ENCODE peak calls at places on chromosomes 4 and X, in six cellular contexts. J is mesendoderm, Q is H9, H is IMR-90, L is mesenchymal stem cell, T is H1. C is an unnamed sample.

GRCh38 chrX:41858161-41858775 is 65.1 kb downstream of the CASK start:
- DNase-seq in H (no peak), L (no peak), Q (peak), T (no peak), J (peak), C (no peak)

GRCh38 chr4:148779771-148780170 is 337.6 kb upstream of the NR3C2 start:
- DNase-seq in H (no peak), Q (no peak), J (no peak), T (no peak), L (no peak), C (no peak)

GRCh38 chr4:81577392-81577791 is 105.7 kb upstream of the RASGEF1B start:
- DNase-seq in Q (no peak), T (no peak), J (no peak), H (no peak), L (no peak), C (no peak)

GRCh38 chrX:65695849-65696248 is 28.4 kb downstream of the MSN start:
- DNase-seq in T (no peak), L (no peak), J (no peak), Q (no peak), H (no peak), C (no peak)

GRCh38 chrX:41491267-41492004 is 44.3 kb downstream of the NYX start:
- DNase-seq in Q (peak), H (peak), T (no peak), L (peak), J (peak), C (peak)

GRCh38 chr4:153341575-153342090 is 2.9 kb upstream of the MND1 start:
- DNase-seq in Q (no peak), H (peak), J (peak), T (no peak), L (peak), C (no peak)

GRCh38 chr4:56475917-56476316 is 8.5 kb downstream of the SRP72 start:
- DNase-seq in L (no peak), H (no peak), J (no peak), Q (no peak), T (no peak), C (no peak)

GRCh38 chrX:259692-260355 is 21.4 kb upstream of the PLCXD1 start:
- DNase-seq in T (no peak), J (no peak), H (no peak), L (no peak), Q (peak), C (no peak)

GRCh38 chr4:102663073-102663472 is 97.7 kb downstream of the MANBA start:
- DNase-seq in Q (no peak), J (no peak), L (peak), H (peak), T (no peak), C (no peak)

GRCh38 chr4:38574559-38575333 is 89.3 kb upstream of the KLF3 start:
- DNase-seq in H (no peak), L (no peak), Q (no peak), T (no peak), J (no peak), C (no peak)

GRCh38 chrX:71852182-71852581 is 58.5 kb upstream of the NHSL2 start:
- DNase-seq in H (no peak), Q (no peak), T (no peak), J (no peak), L (no peak), C (no peak)

GRCh38 chr4:169312690-169313422 is 42.1 kb upstream of the SH3RF1 start:
- DNase-seq in T (no peak), L (no peak), H (no peak), J (no peak), Q (no peak), C (no peak)

GRCh38 chr4:84482564-84483563 is 16.2 kb downstream of the NKX6-1 start:
- DNase-seq in T (peak), L (no peak), H (no peak), Q (peak), J (peak), C (no peak)

GRCh38 chr4:81465668-81466357 is 5.9 kb downstream of the RASGEF1B start:
- DNase-seq in T (no peak), J (no peak), L (no peak), H (no peak), Q (no peak), C (no peak)

GRCh38 chr4:81199831-81200230 is 15.2 kb downstream of the PRKG2 start:
- DNase-seq in H (no peak), T (no peak), L (no peak), J (no peak), Q (no peak), C (no peak)

GRCh38 chrX:115902995-115903394 is 267.5 kb upstream of the AGTR2 start:
- DNase-seq in H (no peak), T (peak), J (no peak), L (no peak), Q (peak), C (no peak)

GRCh38 chr4:184826315-184827266 is 823 bp upstream of the ACSL1 start:
- DNase-seq in J (no peak), Q (no peak), L (peak), H (peak), T (no peak), C (no peak)

GRCh38 chrX:106246511-106246910 is 78.4 kb downstream of the PWWP3B start:
- DNase-seq in J (no peak), T (no peak), H (no peak), Q (no peak), L (peak), C (no peak)

GRCh38 chrX:48833531-48834138 is 1.8 kb downstream of the PCSK1N start:
- DNase-seq in T (no peak), J (no peak), H (no peak), L (no peak), Q (no peak), C (no peak)

GRCh38 chrX:154378059-154378798 is 866 bp upstream of the EMD start:
- DNase-seq in L (no peak), Q (peak), J (no peak), H (peak), T (no peak), C (no peak)

GRCh38 chr4:2290974-2291704 is 29.2 kb upstream of the MXD4 start:
- DNase-seq in T (peak), Q (no peak), H (no peak), L (no peak), J (no peak), C (no peak)

GRCh38 chrX:10939384-10939783 is 171.7 kb upstream of the HCCS start:
- DNase-seq in T (no peak), L (no peak), Q (no peak), J (no peak), H (peak), C (no peak)

GRCh38 chr4:15425520-15425919 is 2.3 kb upstream of the C1QTNF7 start:
- DNase-seq in T (no peak), H (no peak), Q (no peak), J (no peak), L (no peak), C (no peak)

GRCh38 chr4:26235500-26235899 is 85.3 kb upstream of the RBPJ start:
- DNase-seq in H (peak), Q (no peak), L (peak), J (peak), T (no peak), C (no peak)

GRCh38 chrX:28188526-28188925 is 207.3 kb upstream of the DCAF8L1 start:
- DNase-seq in H (no peak), Q (no peak), T (no peak), J (no peak), L (no peak), C (no peak)

GRCh38 chr4:67746797-67747495 is 7.2 kb downstream of the GNRHR start:
- DNase-seq in Q (no peak), H (peak), J (peak), T (no peak), L (peak), C (peak)

GRCh38 chr4:156475322-156475721 is 496.3 kb downstream of the PDGFC start:
- DNase-seq in Q (no peak), T (no peak), H (peak), L (peak), J (peak), C (no peak)

GRCh38 chr4:87209696-87210095 is 10.7 kb downstream of the KLHL8 start:
- DNase-seq in T (no peak), J (no peak), L (no peak), H (no peak), Q (no peak), C (no peak)

GRCh38 chrX:40087574-40088298 is 10.0 kb downstream of the BCOR start:
- DNase-seq in Q (no peak), L (peak), J (no peak), H (peak), T (no peak), C (no peak)

GRCh38 chr4:106967892-106968291 is 68.2 kb downstream of the DKK2 start:
- DNase-seq in T (no peak), Q (no peak), H (no peak), L (no peak), J (no peak), C (no peak)

GRCh38 chrX:85993539-85994197 is 53.7 kb downstream of the CHM start:
- DNase-seq in H (peak), Q (no peak), L (peak), J (no peak), T (no peak), C (no peak)

GRCh38 chrX:72123471-72124185 is 8.1 kb downstream of the RTL5 start:
- DNase-seq in T (no peak), L (peak), J (peak), H (peak), Q (peak), C (peak)

GRCh38 chrX:31127716-31128115 is 55.9 kb upstream of the FTHL17 start:
- DNase-seq in L (no peak), Q (no peak), J (no peak), T (no peak), H (no peak), C (no peak)

GRCh38 chr4:141427726-141428296 is 207.1 kb downstream of the ZNF330 start:
- DNase-seq in Q (no peak), J (no peak), H (peak), T (no peak), L (no peak), C (no peak)

GRCh38 chrX:132023896-132024386 is 839 bp downstream of the STK26 start:
- DNase-seq in L (peak), H (no peak), T (peak), Q (peak), J (peak), C (peak)
- H3K4ac ChIP-seq in L (no peak), H (no peak), T (peak), Q (no peak), J (peak), C (no peak)

DNA sequence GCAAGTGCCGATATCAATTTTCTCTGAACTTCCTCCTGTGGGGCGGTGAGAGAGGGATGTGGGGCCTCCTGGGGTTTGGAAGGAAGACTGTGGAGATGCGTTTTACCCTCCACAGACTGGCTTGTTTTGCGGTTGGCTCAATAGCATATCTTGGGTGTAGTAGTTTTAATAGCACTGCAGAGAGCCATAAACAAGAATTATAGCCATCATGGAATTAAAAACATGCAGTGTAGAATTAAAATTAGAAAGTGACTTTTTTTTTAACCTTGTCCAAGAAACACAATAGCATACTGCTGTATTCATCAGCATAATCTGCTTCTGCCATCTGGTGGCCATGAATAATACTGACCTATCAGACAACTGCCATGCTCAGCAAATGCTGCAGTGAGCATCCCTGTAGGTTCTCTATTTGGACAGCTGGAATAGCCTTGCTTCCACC is 47.3 kb upstream of the SCML1 start:
- DNase-seq in T (no peak), H (peak), L (peak), J (peak), Q (no peak), C (peak)
- H2BK15ac ChIP-seq in T (no peak), H (no peak), L (no peak), J (no peak), Q (no peak), C (no peak)

DNA sequence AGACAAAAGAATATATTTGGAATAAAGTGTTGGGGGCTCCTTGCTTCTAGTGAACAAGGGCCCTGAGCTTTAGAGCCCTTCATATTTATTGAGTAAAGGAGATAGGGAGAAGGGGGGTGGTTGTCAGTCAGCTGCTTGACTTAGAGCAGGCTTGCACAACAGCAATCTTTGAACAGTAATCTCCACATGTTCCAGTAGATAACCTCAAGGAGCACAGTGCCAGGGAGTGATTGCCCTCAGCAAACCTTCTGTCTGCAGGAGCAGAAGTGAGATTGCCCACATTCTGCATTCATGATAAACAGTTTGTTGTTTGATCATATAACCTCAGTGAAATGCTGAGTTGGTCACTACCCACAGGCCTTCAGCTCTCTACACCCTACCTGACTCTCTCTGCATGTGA is 205.8 kb upstream of the CXCL13 start:
- DNase-seq in H (no peak), T (no peak), Q (no peak), J (no peak), L (no peak), C (no peak)
- H3K23ac ChIP-seq in H (no peak), T (no peak), Q (no peak), J (no peak), L (no peak), C (no peak)

DNA sequence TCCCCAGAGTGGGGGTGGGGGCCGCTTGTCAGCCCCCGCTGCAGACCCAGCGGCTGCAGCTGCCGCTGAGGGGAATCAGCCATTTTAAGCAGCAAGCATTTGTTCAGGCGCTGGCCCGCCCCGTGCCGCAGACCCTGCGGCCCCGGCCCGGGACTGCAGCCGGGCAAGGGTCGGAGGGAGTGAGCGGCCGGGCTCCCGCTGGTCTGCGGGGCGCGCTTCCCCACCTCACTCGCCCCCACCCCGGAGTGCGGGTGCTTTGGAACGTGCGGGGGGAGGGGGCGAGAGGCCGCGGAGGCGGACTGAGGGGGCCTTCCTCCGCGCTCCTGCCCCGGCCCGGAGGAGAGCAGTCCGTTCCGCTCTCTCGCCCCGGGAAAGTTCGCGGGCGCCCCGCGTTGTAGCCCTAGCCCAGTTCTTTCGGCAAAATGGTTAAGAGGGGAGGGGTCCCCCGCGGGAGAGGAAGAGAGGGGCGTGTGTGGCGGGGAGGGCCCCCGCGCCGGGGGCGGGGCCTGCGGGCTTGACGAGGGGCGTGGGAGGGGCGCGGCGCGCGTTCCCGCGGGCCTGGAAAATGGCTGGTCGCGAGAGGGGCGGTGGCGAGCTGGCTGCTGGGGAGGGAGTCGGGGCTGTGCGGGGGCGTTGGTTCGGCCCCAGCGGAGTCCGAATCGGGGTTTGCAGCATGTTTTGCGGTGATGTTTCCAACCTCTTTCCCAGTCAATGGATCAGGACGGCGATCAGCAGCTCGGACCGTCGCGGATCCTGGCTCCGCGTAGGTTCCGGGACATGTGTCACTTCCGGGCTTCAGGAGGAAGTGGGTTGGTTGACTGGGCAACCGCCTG is 914 bp downstream of the ING2 start:
- DNase-seq in H (peak), Q (peak), J (peak), L (peak), T (peak), C (peak)
- H3K4ac ChIP-seq in H (peak), Q (no peak), J (peak), L (peak), T (no peak), C (no peak)

DNA sequence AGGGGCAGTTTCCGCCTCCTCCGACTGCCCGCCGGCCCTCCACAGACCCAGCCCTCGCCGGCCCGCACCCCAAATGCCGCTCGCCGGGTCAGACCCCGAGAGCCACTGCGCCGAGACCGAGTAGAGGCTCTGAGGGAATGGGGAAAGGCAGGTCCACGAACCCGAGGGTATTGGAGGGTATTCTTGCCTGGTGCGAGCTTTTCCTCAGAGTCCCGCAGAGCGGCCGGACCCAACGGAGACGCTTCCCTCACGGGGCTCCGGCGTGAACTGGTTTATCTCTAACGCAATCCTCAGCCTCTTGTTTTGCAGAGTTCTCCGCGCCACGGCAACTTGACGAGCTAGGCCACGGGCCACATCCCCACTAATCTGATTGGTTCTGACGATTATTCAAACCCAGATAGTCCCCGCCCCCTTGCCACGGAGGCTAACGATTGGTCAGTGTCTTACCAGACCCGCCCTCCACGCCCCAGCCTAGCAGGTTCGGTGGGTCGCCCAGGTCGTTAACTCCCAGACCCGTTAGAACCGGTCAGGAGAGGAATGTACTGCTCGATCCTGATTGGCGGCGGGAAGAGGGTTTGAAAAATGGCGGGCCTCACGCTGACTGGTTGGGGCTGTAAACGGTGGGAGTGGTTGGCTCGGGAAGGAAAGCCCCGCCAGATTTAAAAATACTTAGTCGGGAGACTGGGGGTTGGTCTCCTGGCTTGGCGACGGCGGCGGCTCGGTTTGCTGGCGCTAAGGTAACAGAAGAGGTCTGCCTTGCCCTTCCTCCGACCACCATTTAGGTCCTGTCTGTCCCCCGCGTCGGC is at the start of gene HMGB2:
- DNase-seq in H (peak), Q (peak), L (peak), T (peak), J (peak), C (peak)
- H2BK15ac ChIP-seq in H (no peak), Q (no peak), L (peak), T (no peak), J (no peak), C (peak)

GRCh38 chr4:151359576-151359975 is 34.2 kb upstream of the SH3D19 start:
- DNase-seq in Q (no peak), T (no peak), H (no peak), L (peak), J (no peak), C (no peak)
- H3K23ac ChIP-seq in Q (no peak), T (no peak), H (no peak), L (no peak), J (no peak), C (no peak)

DNA sequence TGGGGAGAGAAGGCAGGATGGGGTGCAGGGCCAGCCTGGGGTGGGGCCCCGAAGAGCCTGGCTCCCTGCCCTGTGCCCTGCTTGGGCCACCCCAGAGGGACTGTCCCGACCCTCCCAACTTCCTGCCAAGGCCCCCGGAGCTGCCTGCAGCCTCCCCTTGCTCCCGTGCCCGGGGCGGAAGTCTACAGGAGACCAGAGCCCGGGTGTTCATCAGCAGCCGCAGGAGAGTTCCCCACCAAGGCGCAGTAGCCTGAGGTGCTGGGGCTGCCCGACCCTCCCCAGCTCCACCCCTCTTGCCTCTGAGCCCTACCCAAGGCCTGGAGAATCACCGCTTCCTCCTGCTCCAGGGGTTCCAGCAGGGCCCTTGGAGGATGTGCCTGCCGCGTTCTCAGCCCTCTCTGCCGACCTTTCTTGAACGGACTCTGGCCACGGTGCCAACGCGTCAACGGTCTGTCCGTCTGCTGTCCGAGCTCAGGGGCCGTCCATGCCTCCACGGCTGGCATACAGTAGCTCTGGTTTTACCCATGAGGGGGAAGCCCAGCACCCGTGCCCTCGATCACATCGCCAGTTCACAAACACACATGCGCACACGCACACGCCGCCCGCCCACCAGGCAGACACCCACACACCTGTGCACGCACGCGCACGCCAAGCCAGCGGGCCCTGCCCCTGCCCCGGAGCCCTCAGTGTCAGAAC is 36.0 kb upstream of the SPON2 start:
- DNase-seq in Q (no peak), H (no peak), J (no peak), L (no peak), T (no peak), C (no peak)
- H3K4ac ChIP-seq in Q (no peak), H (peak), J (no peak), L (peak), T (no peak), C (no peak)

C was measured in neuronal stem cell.